ENCODE peak calls at places on chromosomes 6 and 20, in seven cellular contexts. K is HFF-Myc, V is AG04450, I is fibroblast of the aortic adventitia, H is psoas muscle, X is right atrium auricular region, Q is mesendoderm. T is an unnamed sample.

GRCh38 chr6:162123797-162124196 is 603.8 kb downstream of the PRKN start:
- DNase-seq in K (no peak), V (no peak), I (no peak), H (no peak), X (no peak), Q (peak; percentile 67), T (no peak)

GRCh38 chr6:1917628-1918371 is 308.1 kb downstream of the FOXC1 start:
- DNase-seq in K (peak; percentile 40), V (peak; percentile 26), I (peak; percentile 56), H (no peak), X (no peak), Q (peak; percentile 67), T (peak; percentile 72)

GRCh38 chr6:163335671-163336545 is 78.6 kb upstream of the QKI start:
- DNase-seq in K (no peak), V (no peak), I (peak; percentile 54), H (peak; percentile 95), X (peak; percentile 86), Q (peak; percentile 41), T (no peak)

GRCh38 chr20:38624084-38624483 is 22.5 kb downstream of the ARHGAP40 start:
- DNase-seq in K (no peak), V (no peak), I (no peak), H (no peak), X (no peak), Q (no peak), T (no peak)

GRCh38 chr6:20885076-20885475 is 350.8 kb downstream of the CDKAL1 start:
- DNase-seq in K (no peak), V (no peak), I (no peak), H (no peak), X (no peak), Q (no peak), T (no peak)

GRCh38 chr6:31575335-31575901 is at the start of gene TNF:
- DNase-seq in K (no peak), V (no peak), I (no peak), H (peak; percentile 71), X (peak; percentile 69), Q (no peak), T (no peak)

GRCh38 chr6:79463721-79464120 is 73.5 kb downstream of the LCA5 start:
- DNase-seq in K (no peak), V (no peak), I (no peak), H (no peak), X (no peak), Q (peak; percentile 95), T (no peak)

GRCh38 chr6:133567656-133568055 is 321.3 kb upstream of the TCF21 start:
- DNase-seq in K (no peak), V (no peak), I (peak; percentile 62), H (no peak), X (no peak), Q (no peak), T (peak; percentile 43)

GRCh38 chr6:4676016-4676415 is 100.2 kb upstream of the CDYL start:
- DNase-seq in K (no peak), V (no peak), I (no peak), H (no peak), X (peak; percentile 32), Q (no peak), T (no peak)

GRCh38 chr6:11814116-11814515 is 35.5 kb upstream of the ADTRP start:
- DNase-seq in K (no peak), V (no peak), I (no peak), H (no peak), X (no peak), Q (no peak), T (no peak)

GRCh38 chr20:62475027-62475818 is 572 bp downstream of the GATA5 start:
- DNase-seq in K (no peak), V (no peak), I (no peak), H (no peak), X (no peak), Q (peak; percentile 34), T (no peak)

GRCh38 chr6:43699564-43700186 is 12.1 kb upstream of the MRPS18A start:
- DNase-seq in K (no peak), V (no peak), I (peak; percentile 58), H (no peak), X (no peak), Q (peak; percentile 60), T (peak; percentile 65)

GRCh38 chr6:137678451-137678850 is 184.3 kb upstream of the OLIG3 start:
- DNase-seq in K (no peak), V (no peak), I (no peak), H (no peak), X (no peak), Q (no peak), T (no peak)

GRCh38 chr6:70706491-70707123 is 38.9 kb downstream of the SMAP1 start:
- DNase-seq in K (peak; percentile 20), V (peak; percentile 16), I (peak; percentile 78), H (no peak), X (no peak), Q (no peak), T (peak; percentile 85)

DNA sequence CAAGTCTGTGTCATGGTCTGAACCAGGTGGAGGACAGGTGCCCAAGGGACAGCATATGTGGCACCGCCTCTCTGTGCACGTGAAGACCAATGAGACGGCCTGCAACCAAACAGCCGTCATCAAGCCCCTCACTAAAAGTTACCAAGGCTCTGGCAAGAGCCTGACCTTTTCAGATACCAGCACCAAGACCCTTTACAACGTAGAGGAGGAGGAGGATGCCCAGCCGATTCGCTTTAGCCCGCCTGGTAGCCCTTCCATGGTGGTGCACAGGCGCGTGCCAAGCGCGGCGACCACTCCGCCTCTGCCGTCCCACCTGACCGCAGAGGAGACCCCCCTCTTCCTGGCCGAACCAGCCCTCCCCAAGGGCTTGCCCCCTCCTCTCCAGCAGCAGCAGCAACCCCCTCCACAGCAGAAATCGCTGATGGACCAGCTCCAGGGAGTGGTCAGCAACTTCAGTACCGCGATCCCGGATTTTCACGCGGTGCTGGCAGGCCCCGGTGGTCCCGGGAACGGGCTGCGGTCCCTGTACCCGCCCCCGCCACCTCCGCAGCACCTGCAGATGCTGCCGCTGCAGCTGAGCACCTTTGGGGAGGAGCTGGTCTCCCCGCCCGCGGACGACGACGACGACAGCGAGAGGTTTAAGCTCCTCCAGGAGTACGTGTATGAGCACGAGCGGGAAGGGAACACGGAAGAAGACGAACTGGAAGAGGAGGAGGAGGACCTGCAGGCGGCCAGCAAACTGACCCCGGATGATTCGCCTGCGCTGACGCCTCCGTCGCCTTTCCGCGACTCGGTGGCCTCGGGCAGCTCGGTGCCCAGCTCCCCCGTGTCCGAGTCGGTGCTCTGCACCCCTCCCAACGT is 109.5 kb upstream of the RAB32 start:
- DNase-seq in K (no peak), V (no peak), I (peak; percentile 22), H (no peak), X (no peak), Q (peak; percentile 36), T (no peak)
- H3K4me3 ChIP-seq in K (peak overlapping the region; percentile 22), V (peak overlapping the region; percentile 21), I (peak overlapping the region; percentile 59), H (peak overlapping the region; percentile 44), X (peak overlapping the region; percentile 42), Q (peak overlapping the region; percentile 15), T (peak overlapping the region; percentile 81)

DNA sequence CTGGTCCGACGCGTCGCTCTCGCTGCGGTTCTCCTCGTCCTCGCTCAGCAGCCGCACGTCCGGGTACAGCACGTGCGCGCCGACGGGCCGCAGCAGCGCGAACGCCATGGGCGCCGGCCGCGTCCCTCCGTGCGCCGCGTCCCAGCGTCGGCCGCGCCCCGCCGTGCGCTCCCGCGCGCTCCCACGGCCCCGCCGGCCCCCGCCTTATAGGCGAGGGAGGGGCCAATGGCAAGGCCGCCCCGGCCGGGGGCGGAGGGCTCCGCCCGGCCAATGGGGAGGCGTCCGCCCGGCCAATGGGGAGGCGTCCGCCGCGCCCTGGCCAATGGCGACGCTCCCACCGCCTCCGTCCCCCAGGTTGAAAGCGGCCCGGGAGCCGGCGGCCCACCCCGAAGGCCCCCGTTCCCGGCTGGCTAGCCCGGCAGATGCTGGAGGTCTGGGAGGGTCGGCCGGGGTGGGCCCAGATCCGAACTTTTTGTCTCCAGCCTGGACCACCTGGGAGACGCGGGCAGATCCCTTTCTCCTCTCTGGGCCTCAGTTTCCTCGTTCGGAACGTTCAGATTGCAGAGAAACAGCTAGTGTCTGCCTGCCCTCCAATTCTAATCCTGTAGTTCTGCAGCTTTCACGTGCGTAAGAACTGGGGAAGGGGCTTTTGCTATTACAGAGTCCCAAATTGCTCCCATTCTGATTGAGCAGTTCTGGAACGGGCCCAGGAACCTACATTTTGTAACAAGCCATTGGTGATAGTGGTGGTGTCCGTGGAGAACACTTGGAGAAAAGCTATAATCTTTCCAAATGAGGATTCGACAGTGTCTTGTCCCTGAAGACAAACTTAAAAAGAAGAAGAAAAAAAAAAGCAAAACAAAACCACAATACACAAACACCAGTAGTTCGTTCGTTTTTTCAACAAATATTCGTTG is at the start of gene TCF15:
- DNase-seq in K (no peak), V (no peak), I (no peak), H (peak; percentile 73), X (no peak), Q (peak; percentile 78), T (no peak)
- H3K4me3 ChIP-seq in K (no peak within 1 kb of the TSS), V (no peak within 1 kb of the TSS), I (no peak within 1 kb of the TSS), H (peak within 1 kb of the TSS; percentile 64), X (peak within 1 kb of the TSS; percentile 64), Q (peak within 1 kb of the TSS; percentile 23), T (no peak within 1 kb of the TSS)

GRCh38 chr6:107714104-107714503 is 110.0 kb downstream of the SCML4 start:
- DNase-seq in K (no peak), V (no peak), I (no peak), H (no peak), X (no peak), Q (no peak), T (no peak)

GRCh38 chr6:107711953-107712522 is 112.1 kb downstream of the SCML4 start:
- DNase-seq in K (no peak), V (no peak), I (no peak), H (no peak), X (no peak), Q (no peak), T (no peak)

GRCh38 chr6:107712523-107713213 is 111.4 kb downstream of the SCML4 start:
- DNase-seq in K (no peak), V (peak; percentile 78), I (peak; percentile 40), H (no peak), X (no peak), Q (no peak), T (peak; percentile 36)

GRCh38 chr6:107711412-107711811 is 112.7 kb downstream of the SCML4 start:
- DNase-seq in K (no peak), V (no peak), I (no peak), H (no peak), X (no peak), Q (no peak), T (no peak)

GRCh38 chr6:107713214-107713962 is 110.7 kb downstream of the SCML4 start:
- DNase-seq in K (no peak), V (no peak), I (no peak), H (no peak), X (no peak), Q (no peak), T (no peak)
- H3K4me3 ChIP-seq in K (peak overlapping the region; percentile 12), V (peak overlapping the region; percentile 45), I (peak overlapping the region; percentile 0), H (peak overlapping the region; percentile 33), X (peak overlapping the region; percentile 21), Q (no peak overlapping the region), T (peak overlapping the region; percentile 14)

DNA sequence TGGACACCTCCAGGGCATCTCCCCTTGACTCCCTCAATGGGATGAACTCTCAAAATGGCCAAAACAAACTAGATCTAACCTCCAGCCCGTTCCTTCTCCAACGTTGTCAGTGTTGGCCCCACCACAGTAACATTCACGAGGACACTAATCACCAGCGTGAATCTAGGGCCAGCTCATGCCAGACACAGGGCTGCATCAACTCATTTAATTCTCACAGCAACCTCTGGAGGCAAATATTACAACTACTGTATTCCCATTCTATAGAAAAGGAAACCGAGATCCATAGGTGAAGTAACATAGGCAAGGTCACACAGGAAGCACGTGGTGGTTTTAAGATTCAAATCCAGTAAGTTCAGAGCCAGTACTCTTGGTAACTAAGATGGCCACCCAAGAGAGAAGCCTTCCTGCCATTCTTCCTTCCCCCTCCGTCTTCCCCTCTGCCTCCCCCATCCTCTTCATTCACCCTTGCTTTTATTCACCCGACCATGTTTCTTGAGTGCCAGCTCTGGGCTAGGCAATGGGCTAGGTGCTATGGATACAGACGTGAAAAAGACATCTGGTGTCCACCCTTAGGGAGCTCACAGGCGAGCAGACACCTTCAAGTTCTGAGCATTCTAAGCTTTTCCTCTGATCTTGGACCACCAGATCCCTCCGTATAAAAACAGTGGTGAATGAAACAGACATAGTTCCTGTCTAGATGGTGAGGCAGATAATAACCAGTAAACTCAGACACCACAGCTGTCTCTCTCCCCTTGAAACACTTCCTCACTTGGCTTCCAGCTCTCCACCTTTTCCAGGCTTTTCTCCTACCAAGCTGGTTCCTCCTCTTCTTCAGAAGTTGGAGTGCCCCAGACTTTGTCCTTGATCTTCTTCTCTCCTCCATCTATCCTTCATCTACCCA is 9.6 kb downstream of the CCM2L start:
- DNase-seq in K (no peak), V (no peak), I (no peak), H (no peak), X (no peak), Q (no peak), T (no peak)
- H3K4me3 ChIP-seq in K (no peak overlapping the region), V (no peak overlapping the region), I (no peak overlapping the region), H (peak overlapping the region; percentile 61), X (peak overlapping the region; percentile 56), Q (no peak overlapping the region), T (no peak overlapping the region)

T was measured in adipocyte.